ENCODE peak calls at places on chromosomes 1 and 21, in six cellular contexts. T, O, Q, L, C and Z are unnamed samples. For H3K27me3, the result is how much of the 10 kb centered on the place peaks cover.

GRCh38 chr1:174519845-174520244 is 72.1 kb downstream of the GPR52 start:
- DNase-seq in C (no peak), Q (no peak), O (no peak), T (no peak), L (no peak), Z (no peak)

GRCh38 chr1:45843474-45843905 is 40.1 kb downstream of the MAST2 start:
- DNase-seq in L (no peak), C (no peak), T (no peak), O (no peak), Q (peak), Z (no peak)

GRCh38 chr21:21188513-21189188 is 190.4 kb downstream of the NCAM2 start:
- DNase-seq in C (no peak), L (no peak), T (no peak), Q (no peak), O (no peak), Z (no peak)

GRCh38 chr1:97008226-97008625 is 286.6 kb downstream of the PTBP2 start:
- DNase-seq in L (no peak), C (no peak), O (no peak), T (no peak), Q (no peak), Z (no peak)

GRCh38 chr1:81174811-81175476 is 625.8 kb upstream of the ADGRL2 start:
- DNase-seq in Q (no peak), C (no peak), T (no peak), O (no peak), L (no peak), Z (no peak)

GRCh38 chr1:230977781-230978490 is 725 bp downstream of the TTC13 start:
- DNase-seq in T (peak), O (peak), L (peak), C (no peak), Q (no peak), Z (no peak)

GRCh38 chr1:42173155-42173933 is 8.8 kb upstream of the GUCA2A start:
- DNase-seq in L (peak), Q (peak), C (no peak), O (peak), T (peak), Z (no peak)

GRCh38 chr1:112524251-112524650 is 15.5 kb downstream of the WNT2B start:
- DNase-seq in O (peak), L (no peak), Q (no peak), C (no peak), T (no peak), Z (no peak)

GRCh38 chr1:26949266-26949925 is 10.9 kb downstream of the KDF1 start:
- DNase-seq in Q (no peak), T (no peak), C (no peak), L (no peak), O (no peak), Z (no peak)

GRCh38 chr1:30887485-30888315 is 20.9 kb downstream of the SDC3 start:
- DNase-seq in O (no peak), Q (no peak), C (no peak), T (no peak), L (no peak), Z (peak)

GRCh38 chr1:29684141-29684540 is 447.8 kb downstream of the PTPRU start:
- DNase-seq in T (no peak), C (no peak), Q (no peak), L (no peak), O (no peak), Z (no peak)

GRCh38 chr1:115669002-115669673 is 27.4 kb downstream of the VANGL1 start:
- DNase-seq in T (no peak), L (no peak), Q (no peak), C (no peak), O (no peak), Z (no peak)

GRCh38 chr1:185561629-185562028 is 172.6 kb upstream of the HMCN1 start:
- DNase-seq in O (no peak), L (no peak), C (no peak), T (no peak), Q (peak), Z (no peak)

GRCh38 chr21:43025636-43026180 is 49.9 kb downstream of the CBS start:
- DNase-seq in C (no peak), T (no peak), Q (no peak), L (no peak), O (no peak), Z (no peak)

GRCh38 chr1:243431591-243431990 is 175.8 kb downstream of the SDCCAG8 start:
- DNase-seq in O (no peak), C (no peak), T (no peak), Q (no peak), L (no peak), Z (no peak)

GRCh38 chr21:44079446-44079845 is 27.8 kb upstream of the PWP2 start:
- DNase-seq in Q (no peak), T (no peak), L (no peak), O (no peak), C (no peak), Z (no peak)

GRCh38 chr21:42161957-42162681 is 56.8 kb upstream of the ABCG1 start:
- DNase-seq in L (no peak), O (no peak), T (no peak), C (no peak), Q (peak), Z (no peak)

GRCh38 chr1:212067790-212068189 is 32.2 kb downstream of the DTL start:
- DNase-seq in O (no peak), T (no peak), L (no peak), Q (no peak), C (no peak), Z (no peak)

GRCh38 chr1:211132681-211133392 is 1.1 kb downstream of the KCNH1 start:
- DNase-seq in C (no peak), L (no peak), O (no peak), Q (no peak), T (no peak), Z (no peak)

GRCh38 chr1:46411010-46411405 is 16.9 kb downstream of the FAAH start:
- DNase-seq in T (no peak), C (no peak), O (no peak), Q (no peak), L (no peak), Z (no peak)

DNA sequence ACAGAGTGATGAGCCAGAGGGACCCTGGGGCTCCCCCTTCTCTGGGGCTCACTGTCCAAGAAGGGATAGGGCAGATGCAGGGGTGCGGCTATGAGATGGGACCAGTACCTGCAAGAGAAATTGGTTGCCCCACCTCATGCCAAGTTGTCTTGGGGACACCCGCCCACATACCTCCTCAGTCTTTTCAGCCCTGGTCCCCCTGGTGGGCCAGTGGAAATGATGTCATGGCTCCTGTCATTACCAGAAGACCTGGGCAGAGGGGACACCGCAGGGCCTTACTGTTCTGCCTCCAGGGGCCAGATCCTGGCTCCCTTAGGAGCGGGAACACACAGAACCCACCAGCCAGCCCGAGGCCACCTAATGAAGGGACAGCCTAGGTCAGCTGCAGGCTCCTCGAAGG is 63.2 kb downstream of the CDK18 start:
- DNase-seq in L (peak), Q (no peak), C (no peak), T (peak), O (no peak), Z (no peak)
- H3K27me3 ChIP-seq in L (under half), Q (under half), C (under half), T (under half), O (under half), Z (under half)

DNA sequence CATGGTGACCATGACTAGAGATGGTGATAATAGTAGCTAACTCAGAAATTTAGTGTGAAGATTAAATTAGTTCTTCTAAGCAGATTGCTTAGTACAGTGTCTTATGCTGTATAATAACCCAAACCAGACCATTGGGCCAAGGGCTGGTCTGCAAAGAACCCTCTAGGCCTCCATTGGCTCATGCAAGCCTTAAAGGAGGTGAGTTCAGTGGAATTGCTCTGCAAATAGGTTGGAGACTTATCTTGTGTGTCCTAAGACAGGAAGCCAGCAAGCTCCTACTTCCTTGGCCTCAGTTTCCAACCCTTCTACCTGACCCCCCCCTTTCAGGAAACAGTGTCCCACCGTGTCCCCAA is 1.8 kb upstream of the MEF2D start:
- DNase-seq in C (no peak), T (no peak), O (no peak), L (no peak), Q (no peak), Z (no peak)
- H3K4me3 ChIP-seq in C (peak), T (peak), O (no peak), L (no peak), Q (peak), Z (peak)

GRCh38 chr1:9653783-9654517 is 2.4 kb downstream of the PIK3CD start:
- DNase-seq in L (no peak), Q (peak), T (no peak), O (no peak), C (no peak), Z (no peak)
- H3K27me3 ChIP-seq in L (half or more), Q (under half), T (under half), O (under half), C (under half), Z (under half)

DNA sequence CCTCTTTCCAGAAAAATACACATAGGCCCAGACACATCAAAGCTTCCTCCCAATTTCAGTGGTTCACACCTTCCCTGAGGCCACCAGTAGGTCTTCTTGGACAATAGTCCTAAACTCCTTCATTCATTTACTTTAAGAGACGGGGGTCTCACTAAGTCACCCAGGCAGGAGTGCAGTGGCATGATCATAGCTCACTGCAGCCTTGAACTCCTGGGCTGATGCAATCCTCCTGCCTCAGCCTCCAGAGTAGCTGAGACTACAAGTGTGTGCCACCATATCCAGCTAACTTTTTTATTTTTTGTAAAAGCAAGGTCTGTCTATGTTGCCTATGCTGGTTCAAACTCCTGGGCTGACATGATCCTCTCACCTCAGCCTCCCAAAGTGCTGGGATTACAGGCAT is 8.2 kb upstream of the FHAD1 start:
- DNase-seq in T (no peak), O (no peak), L (no peak), C (no peak), Q (no peak), Z (no peak)
- H3K4me3 ChIP-seq in T (no peak), O (no peak), L (no peak), C (no peak), Q (no peak), Z (no peak)

DNA sequence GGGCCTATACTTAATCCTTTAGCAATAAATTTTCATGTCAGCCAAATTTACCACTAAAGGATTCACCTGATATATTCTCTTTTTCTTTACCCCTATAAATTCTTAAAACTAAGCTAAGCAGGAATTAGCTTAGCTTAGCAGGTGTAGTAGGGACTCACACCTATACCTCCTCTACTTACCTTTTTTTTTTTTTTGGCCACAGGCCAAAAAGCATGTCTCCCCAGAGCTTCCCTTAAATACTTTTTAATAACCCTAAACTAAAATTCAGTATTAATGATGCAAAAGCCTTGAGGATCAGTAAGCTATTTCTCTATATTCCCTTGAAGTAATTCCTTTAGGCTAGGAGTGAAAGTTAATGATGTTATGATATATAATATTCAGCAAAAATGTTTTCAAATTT is 23.2 kb downstream of the PEA15 start:
- DNase-seq in C (no peak), Q (no peak), O (no peak), T (no peak), L (no peak), Z (no peak)
- H3K27me3 ChIP-seq in C (under half), Q (under half), O (under half), T (under half), L (under half), Z (under half)

DNA sequence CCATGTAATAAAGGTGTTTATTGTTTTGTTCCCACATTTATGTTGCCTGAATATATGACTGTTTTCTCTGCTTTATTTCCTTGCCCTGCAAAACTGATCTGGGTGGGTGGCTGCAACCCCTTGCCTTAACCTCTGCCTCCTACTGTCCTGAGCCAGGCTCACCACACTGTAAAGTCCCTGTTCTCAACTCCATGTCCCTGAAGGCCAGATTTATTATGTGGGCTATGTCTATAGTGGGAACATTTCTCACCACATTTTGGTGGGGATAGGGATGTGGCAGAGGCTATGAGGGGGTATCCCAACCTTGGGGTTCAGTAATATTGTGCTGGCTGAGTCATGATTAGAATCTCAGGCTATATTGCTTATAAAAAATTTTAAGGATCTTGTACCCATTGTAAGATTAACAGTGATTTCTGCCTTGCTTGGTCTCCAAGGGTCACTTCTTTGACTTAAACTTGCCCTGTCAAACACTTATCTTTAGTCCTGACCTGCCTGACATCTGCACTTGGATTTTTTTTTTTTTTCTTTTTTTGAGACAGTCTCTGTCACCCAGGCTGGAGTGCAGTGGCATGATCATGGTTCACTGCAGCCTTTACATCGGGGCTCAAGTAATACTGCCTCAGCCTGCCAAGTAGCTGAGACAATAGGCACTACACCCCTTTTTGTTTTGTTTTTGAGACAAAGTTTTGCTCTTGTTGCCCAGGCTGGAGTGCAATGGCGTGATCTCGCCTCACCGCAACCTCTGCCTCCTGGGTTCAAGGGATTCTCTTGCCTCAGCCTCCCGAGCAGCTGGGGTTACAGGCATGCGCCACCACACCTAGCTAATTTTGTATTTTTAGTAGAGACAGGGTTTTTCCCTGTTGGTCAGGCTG is 3.6 kb downstream of the RPS8 start:
- DNase-seq in O (no peak), T (no peak), C (no peak), Q (no peak), L (no peak), Z (no peak)
- H3K4me3 ChIP-seq in O (no peak), T (no peak), C (no peak), Q (no peak), L (no peak), Z (no peak)

GRCh38 chr1:196857188-196857587 is 30.7 kb upstream of the CFHR4 start:
- DNase-seq in O (no peak), Q (no peak), T (no peak), C (no peak), L (no peak), Z (no peak)

GRCh38 chr1:196860323-196860884 is 27.4 kb upstream of the CFHR4 start:
- DNase-seq in L (no peak), T (no peak), Q (no peak), O (no peak), C (no peak), Z (no peak)

GRCh38 chr1:196858811-196859210 is 29.0 kb upstream of the CFHR4 start:
- DNase-seq in O (no peak), T (no peak), C (no peak), L (no peak), Q (no peak), Z (no peak)

GRCh38 chr1:196856053-196856452 is 31.8 kb upstream of the CFHR4 start:
- DNase-seq in L (no peak), C (no peak), Q (no peak), T (no peak), O (no peak), Z (no peak)

DNA sequence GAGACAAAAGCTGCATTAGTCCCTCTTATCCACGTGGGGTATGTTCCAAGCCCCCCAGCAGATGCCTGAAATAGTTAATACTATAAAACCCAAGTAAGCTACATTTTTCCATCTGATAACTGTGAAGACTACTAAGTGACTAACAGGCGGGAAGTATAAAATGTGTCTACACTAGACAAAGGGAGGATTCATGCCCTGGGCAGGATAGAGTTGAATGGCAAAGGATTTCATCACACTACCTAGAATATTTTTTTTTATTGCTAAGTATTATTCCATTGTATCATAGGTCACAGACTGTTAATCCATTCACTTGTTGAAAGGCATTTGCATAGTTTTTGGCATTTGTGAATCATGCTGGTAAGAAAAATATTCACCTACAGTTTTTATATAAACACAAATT is 26.4 kb upstream of the CFHR4 start:
- DNase-seq in C (no peak), Q (no peak), T (no peak), O (no peak), L (no peak), Z (no peak)
- H3K27me3 ChIP-seq in C (under half), Q (under half), T (under half), O (under half), L (under half), Z (under half)

DNA sequence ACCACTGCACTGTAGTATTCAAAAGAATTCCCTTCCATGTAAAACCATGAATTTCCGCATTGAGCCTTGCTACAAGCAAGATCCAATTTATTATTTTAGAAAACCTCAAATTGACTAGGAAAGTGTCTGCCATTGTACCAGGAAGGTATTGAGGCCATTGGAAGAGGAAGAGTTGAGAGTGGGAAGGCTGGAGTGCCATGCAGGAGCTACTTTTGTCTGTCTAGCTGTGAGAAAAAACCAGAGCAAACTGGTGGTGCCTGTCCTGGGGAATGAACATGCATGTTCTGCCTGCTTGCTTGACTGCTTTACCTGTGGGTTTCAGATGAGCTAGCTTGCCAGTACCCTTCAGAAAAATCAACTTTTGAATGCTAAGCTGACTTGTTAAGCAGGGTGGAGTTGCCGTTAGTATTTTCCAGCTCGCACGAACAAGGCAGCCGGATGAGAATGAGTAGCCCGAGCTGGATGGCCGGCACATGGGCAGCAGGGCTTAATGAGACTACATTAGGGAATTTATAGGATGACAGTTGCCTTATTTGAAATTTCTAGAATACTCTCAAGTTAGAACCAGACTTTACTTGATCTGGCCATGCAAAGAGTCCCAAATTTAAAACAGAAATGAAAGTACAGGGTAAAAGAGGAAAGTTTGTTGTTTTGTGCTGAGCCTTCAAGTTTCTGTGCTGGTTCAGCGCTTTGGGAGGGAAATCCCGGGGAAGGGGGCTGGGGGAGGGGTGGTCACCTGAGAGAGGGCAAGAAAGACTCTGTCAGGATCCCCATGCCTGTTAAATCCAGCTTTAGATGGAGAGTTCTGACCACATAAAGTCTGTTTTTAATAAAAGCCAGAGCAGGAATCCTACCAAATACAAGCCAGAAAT is 29.6 kb upstream of the C1orf105 start:
- DNase-seq in L (peak), O (peak), Q (no peak), T (no peak), C (no peak), Z (no peak)
- H3K4me3 ChIP-seq in L (no peak), O (peak), Q (no peak), T (no peak), C (peak), Z (peak)

GRCh38 chr1:5708266-5708978 is 283.8 kb downstream of the NPHP4 start:
- DNase-seq in T (no peak), L (no peak), O (peak), Q (no peak), C (no peak), Z (no peak)
- H3K27me3 ChIP-seq in T (under half), L (under half), O (under half), Q (under half), C (under half), Z (under half)

GRCh38 chr21:28337319-28337718 is 655.4 kb downstream of the LTN1 start:
- DNase-seq in T (no peak), C (no peak), O (no peak), Q (no peak), L (no peak), Z (no peak)

GRCh38 chr21:28333455-28334108 is 659.1 kb downstream of the LTN1 start:
- DNase-seq in O (no peak), T (no peak), Q (no peak), C (no peak), L (no peak), Z (no peak)

GRCh38 chr21:28336299-28336698 is 656.4 kb downstream of the LTN1 start:
- DNase-seq in O (no peak), Q (no peak), C (no peak), T (no peak), L (no peak), Z (no peak)

GRCh38 chr21:28332796-28333195 is 659.9 kb downstream of the LTN1 start:
- DNase-seq in T (no peak), L (no peak), O (no peak), Q (no peak), C (no peak), Z (no peak)

DNA sequence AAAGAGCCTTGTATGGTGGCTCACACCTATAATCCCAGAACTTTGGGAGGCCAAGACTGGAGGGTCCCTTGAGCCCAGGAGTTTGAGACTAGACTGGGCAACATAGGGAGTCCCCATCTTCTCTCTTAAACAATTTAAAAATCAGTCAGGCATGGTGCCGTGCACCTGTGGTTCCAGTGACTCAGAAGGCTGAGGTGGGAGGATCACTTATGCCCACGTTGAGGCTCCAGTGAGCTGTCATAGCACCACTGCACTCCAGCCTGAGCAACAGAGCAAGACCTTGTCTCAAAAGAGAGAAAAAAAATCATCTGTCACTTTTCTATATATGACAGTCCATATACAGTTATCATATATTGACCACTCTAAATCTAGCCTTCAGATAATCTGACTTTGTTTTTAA is 658.3 kb downstream of the LTN1 start:
- DNase-seq in L (no peak), T (no peak), Q (no peak), C (no peak), O (no peak), Z (no peak)
- H3K4me3 ChIP-seq in L (no peak), T (no peak), Q (no peak), C (no peak), O (no peak), Z (no peak)